ENCODE peak calls at places on chromosomes 2 and 18, in seven cellular contexts. S is pancreas, Z is AG09309, P is body of pancreas, A is neural progenitor cell, O is K562, M is AG10803. T is an unnamed sample.

GRCh38 chr18:32167980-32168379 is 21.9 kb upstream of the MEP1B start:
- DNase-seq in Z (no peak), S (no peak), P (no peak), O (no peak), A (no peak), M (no peak), T (no peak)

GRCh38 chr2:20674309-20674965 is 7.5 kb downstream of the GDF7 start:
- DNase-seq in P (no peak), A (no peak), O (no peak), M (no peak), Z (no peak), S (no peak), T (no peak)

GRCh38 chr2:121182520-121182919 is 102.5 kb downstream of the TFCP2L1 start:
- DNase-seq in Z (no peak), S (no peak), P (no peak), O (no peak), A (no peak), M (no peak), T (no peak)

GRCh38 chr2:110157153-110157793 is 41.7 kb upstream of the MALL start:
- DNase-seq in O (peak), M (peak), Z (peak), A (peak), S (no peak), P (peak), T (peak)

GRCh38 chr2:143705108-143705686 is 576.0 kb downstream of the ARHGAP15 start:
- DNase-seq in M (peak), A (no peak), Z (peak), S (no peak), P (no peak), O (no peak), T (peak)

GRCh38 chr2:37378411-37378810 is 34.0 kb downstream of the QPCT start:
- DNase-seq in Z (peak), A (no peak), O (no peak), P (no peak), S (no peak), M (peak), T (no peak)

GRCh38 chr18:11976463-11976862 is 4.8 kb upstream of the IMPA2 start:
- DNase-seq in M (no peak), Z (no peak), A (no peak), O (no peak), P (no peak), S (no peak), T (no peak)

GRCh38 chr18:29174891-29175290 is 998.0 kb upstream of the CDH2 start:
- DNase-seq in O (no peak), A (no peak), P (no peak), M (no peak), Z (no peak), S (no peak), T (no peak)

GRCh38 chr2:2743164-2743571 is 412.1 kb upstream of the MYT1L start:
- DNase-seq in S (peak), O (no peak), Z (no peak), M (peak), P (peak), A (no peak), T (no peak)

GRCh38 chr2:105176429-105176828 is 65.1 kb upstream of the GPR45 start:
- DNase-seq in O (no peak), M (no peak), A (no peak), Z (no peak), P (no peak), S (no peak), T (no peak)

GRCh38 chr2:17122887-17123501 is 395.2 kb downstream of the RAD51AP2 start:
- DNase-seq in S (no peak), O (peak), A (no peak), M (no peak), Z (no peak), P (no peak), T (no peak)

GRCh38 chr18:42114310-42114943 is 159.4 kb downstream of the PIK3C3 start:
- DNase-seq in S (no peak), A (peak), M (peak), P (peak), Z (peak), O (peak), T (peak)

GRCh38 chr2:100260712-100261620 is 61.3 kb downstream of the LONRF2 start:
- DNase-seq in A (peak), M (peak), P (peak), S (no peak), O (peak), Z (peak), T (peak)

GRCh38 chr18:57898506-57899124 is 95.5 kb upstream of the ATP8B1 start:
- DNase-seq in O (no peak), S (no peak), P (no peak), M (peak), Z (peak), A (no peak), T (no peak)

DNA sequence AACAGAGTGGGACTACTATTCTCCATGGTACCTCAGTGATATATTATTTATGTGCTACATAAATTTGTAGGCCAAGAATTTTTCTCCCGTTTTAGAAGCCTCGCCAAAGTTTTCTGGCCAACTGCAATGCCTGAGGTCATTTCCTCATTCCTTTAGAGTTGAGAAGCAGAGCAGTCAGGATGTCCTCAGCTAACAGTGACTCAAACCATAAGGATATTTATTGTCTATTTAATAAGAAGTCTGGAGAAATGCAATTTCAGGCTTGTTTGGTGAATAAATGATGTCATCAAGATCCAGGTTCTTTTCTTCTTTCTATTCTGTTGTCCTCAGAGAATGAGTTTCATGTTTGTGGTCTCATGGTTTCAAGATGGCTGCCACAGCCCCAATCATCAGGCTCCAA is 91.0 kb downstream of the ADCYAP1 start:
- DNase-seq in M (peak), A (no peak), Z (peak), P (no peak), S (no peak), O (no peak), T (no peak)
- TF ChIP-seq CTCF in M (no peak), A (no peak), Z (no peak), P (no peak), S (no peak), O (no peak), T (no peak)

DNA sequence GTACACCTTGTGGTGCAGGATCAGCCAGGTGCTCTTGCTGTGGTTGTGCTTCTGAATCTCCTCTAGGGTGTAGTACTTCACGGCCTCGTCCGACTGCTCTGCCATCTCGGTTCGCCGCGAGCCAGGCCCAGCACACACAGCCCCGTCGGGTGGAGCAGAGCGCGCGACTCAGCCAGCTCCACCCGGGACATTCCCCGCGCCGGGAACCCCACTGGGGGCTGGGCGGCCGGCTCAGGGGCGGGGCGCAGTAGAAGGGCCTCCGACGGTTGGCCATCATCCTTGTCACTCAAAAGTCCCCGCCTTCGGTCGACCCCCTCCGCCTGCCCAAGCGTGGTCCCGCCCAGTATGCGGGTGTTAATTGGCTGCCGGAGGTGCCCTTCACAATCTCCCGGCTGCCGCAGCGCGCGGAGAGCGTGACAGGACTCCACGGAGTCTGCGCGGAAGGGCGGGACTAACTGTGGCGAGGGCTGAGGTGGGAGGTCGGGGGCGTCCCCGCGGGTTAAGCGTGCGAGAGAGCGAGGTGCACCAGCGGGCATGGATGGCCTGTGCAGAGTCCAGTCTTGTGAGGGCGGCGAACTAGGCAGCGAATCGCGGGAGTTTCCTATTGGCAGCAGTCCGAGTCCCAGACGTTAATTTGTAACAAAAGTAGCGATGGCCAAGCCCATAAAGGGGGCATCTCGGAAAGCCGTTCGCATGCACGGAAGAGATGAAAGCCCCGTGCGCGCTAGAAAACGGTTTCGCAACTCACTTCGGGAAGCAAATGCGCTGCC is at the start of gene CYB5A:
- DNase-seq in P (peak), A (peak), Z (peak), S (peak), M (peak), O (peak), T (peak)
- H3K4me3 ChIP-seq in P (peak), A (peak), Z (peak), S (peak), M (peak), O (peak), T (peak)

GRCh38 chr2:136072616-136073015 is 45.3 kb downstream of the CXCR4 start:
- DNase-seq in Z (no peak), A (no peak), O (no peak), M (no peak), S (no peak), P (no peak), T (no peak)

GRCh38 chr2:136070913-136071312 is 47.0 kb downstream of the CXCR4 start:
- DNase-seq in Z (no peak), S (no peak), M (no peak), O (no peak), P (no peak), A (no peak), T (no peak)

GRCh38 chr2:136077138-136077537 is 40.8 kb downstream of the CXCR4 start:
- DNase-seq in A (no peak), S (no peak), O (no peak), P (no peak), Z (no peak), M (no peak), T (no peak)

GRCh38 chr2:136080114-136080513 is 37.8 kb downstream of the CXCR4 start:
- DNase-seq in P (no peak), Z (no peak), M (no peak), A (no peak), S (no peak), O (no peak), T (no peak)

DNA sequence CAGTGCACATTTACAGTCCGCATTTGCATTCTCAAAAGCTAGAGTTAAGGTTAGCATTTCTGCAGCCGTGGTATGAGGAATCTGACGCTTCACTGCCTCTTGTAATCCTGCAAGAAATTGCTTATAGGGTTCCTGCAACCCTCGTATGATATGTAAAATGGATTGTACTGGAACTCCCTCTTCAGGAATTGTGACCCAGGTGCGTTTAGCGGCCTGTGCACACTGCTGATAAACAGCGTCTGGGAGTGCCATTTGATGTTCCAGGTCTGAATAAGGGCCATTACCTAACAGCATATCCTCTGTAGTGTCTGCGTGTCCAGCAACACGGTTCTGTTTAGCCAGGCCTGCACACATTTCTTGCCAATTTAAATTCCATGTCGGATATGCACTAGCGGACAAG is 42.5 kb downstream of the CXCR4 start:
- DNase-seq in M (no peak), P (no peak), A (no peak), Z (no peak), O (peak), S (no peak), T (peak)
- TF ChIP-seq CTCF in M (no peak), P (no peak), A (no peak), Z (no peak), O (no peak), S (no peak), T (no peak)

GRCh38 chr18:22489694-22490093 is 72.0 kb upstream of the CTAGE1 start:
- DNase-seq in P (peak), S (no peak), Z (no peak), M (peak), A (no peak), O (no peak), T (no peak)
- H3K4me3 ChIP-seq in P (no peak), S (no peak), Z (no peak), M (no peak), A (no peak), O (no peak), T (no peak)